ENCODE peak calls at places on chromosomes 11 and 22, in nine cellular contexts. H, L, D, G, X, T, C, O and Y are unnamed samples.

GRCh38 chr11:79940976-79941735 is 500.3 kb upstream of the TENM4 start:
- DNase-seq in H (no peak), O (no peak), D (no peak), G (no peak), X (no peak), T (no peak), C (no peak), L (peak; percentile 82), Y (no peak)

GRCh38 chr22:23913306-23913660 is 19.1 kb downstream of the MIF start:
- DNase-seq in C (no peak), G (no peak), D (no peak), L (no peak), H (no peak), T (no peak), X (no peak), O (peak; percentile 78), Y (no peak)

GRCh38 chr22:41048791-41049717 is 43.3 kb upstream of the EP300 start:
- DNase-seq in H (no peak), C (peak; percentile 60), L (peak; percentile 80), T (peak; percentile 46), G (peak; percentile 27), D (peak; percentile 76), O (no peak), X (no peak), Y (peak; percentile 97)

GRCh38 chr11:62137276-62137861 is 13.6 kb downstream of the INCENP start:
- DNase-seq in H (no peak), L (no peak), O (no peak), G (no peak), C (no peak), T (peak; percentile 37), X (no peak), D (no peak), Y (no peak)

GRCh38 chr11:86395061-86395551 is 20.4 kb downstream of the CCDC81 start:
- DNase-seq in X (no peak), T (no peak), C (no peak), D (no peak), G (peak; percentile 42), H (no peak), O (no peak), L (peak; percentile 34), Y (peak; percentile 49)

GRCh38 chr11:120801801-120802689 is 221.9 kb upstream of the TBCEL start:
- DNase-seq in T (peak; percentile 83), H (peak; percentile 32), X (peak; percentile 19), G (peak; percentile 60), O (peak; percentile 74), D (peak; percentile 44), C (no peak), L (peak; percentile 50), Y (peak; percentile 56)

GRCh38 chr11:126341760-126342161 is 13.7 kb upstream of the ST3GAL4 start:
- DNase-seq in L (peak; percentile 71), H (no peak), C (no peak), D (no peak), X (no peak), T (no peak), O (no peak), G (peak; percentile 58), Y (peak; percentile 87)

GRCh38 chr11:11345099-11345498 is 8.0 kb downstream of the CSNK2A3 start:
- DNase-seq in C (peak; percentile 74), O (no peak), X (no peak), L (no peak), T (no peak), D (no peak), H (no peak), G (no peak), Y (no peak)

GRCh38 chr22:19641254-19641982 is 72.9 kb upstream of the SEPTIN5 start:
- DNase-seq in X (no peak), C (no peak), H (peak; percentile 19), L (no peak), T (peak; percentile 3), G (peak; percentile 94), D (no peak), O (no peak), Y (peak; percentile 17)

GRCh38 chr11:50298182-50298988 is 265.7 kb downstream of the OR4C45 start:
- DNase-seq in O (no peak), D (no peak), L (no peak), X (no peak), G (peak; percentile 85), H (no peak), T (peak; percentile 85), C (no peak), Y (peak; percentile 91)

GRCh38 chr22:49368976-49369725 is 458.5 kb downstream of the BRD1 start:
- DNase-seq in O (no peak), H (no peak), T (peak; percentile 70), D (no peak), L (no peak), G (peak; percentile 61), C (peak; percentile 34), X (no peak), Y (no peak)

GRCh38 chr22:22866381-22867111 is 21.1 kb upstream of the IGLL5 start:
- DNase-seq in H (no peak), T (no peak), O (no peak), C (no peak), L (no peak), D (no peak), X (no peak), G (no peak), Y (no peak)

GRCh38 chr22:22867996-22868715 is 19.5 kb upstream of the IGLL5 start:
- DNase-seq in T (no peak), X (no peak), G (no peak), H (no peak), O (no peak), D (no peak), L (no peak), C (no peak), Y (no peak)

GRCh38 chr22:22870577-22871398 is 16.8 kb upstream of the IGLL5 start:
- DNase-seq in C (no peak), T (no peak), L (no peak), G (peak; percentile 66), D (no peak), X (no peak), H (no peak), O (peak; percentile 46), Y (no peak)

GRCh38 chr22:22872722-22873708 is 14.6 kb upstream of the IGLL5 start:
- DNase-seq in L (no peak), C (no peak), T (no peak), O (no peak), H (no peak), X (no peak), G (no peak), D (no peak), Y (no peak)

GRCh38 chr22:22871536-22872278 is 15.9 kb upstream of the IGLL5 start:
- DNase-seq in H (no peak), G (no peak), O (no peak), L (no peak), T (no peak), D (no peak), X (no peak), C (no peak), Y (no peak)
- H3K4me3 ChIP-seq in H (no peak overlapping the region), G (no peak overlapping the region), O (no peak overlapping the region), L (no peak overlapping the region), T (no peak overlapping the region), D (no peak overlapping the region), X (no peak overlapping the region), C (no peak overlapping the region), Y (no peak overlapping the region)

DNA sequence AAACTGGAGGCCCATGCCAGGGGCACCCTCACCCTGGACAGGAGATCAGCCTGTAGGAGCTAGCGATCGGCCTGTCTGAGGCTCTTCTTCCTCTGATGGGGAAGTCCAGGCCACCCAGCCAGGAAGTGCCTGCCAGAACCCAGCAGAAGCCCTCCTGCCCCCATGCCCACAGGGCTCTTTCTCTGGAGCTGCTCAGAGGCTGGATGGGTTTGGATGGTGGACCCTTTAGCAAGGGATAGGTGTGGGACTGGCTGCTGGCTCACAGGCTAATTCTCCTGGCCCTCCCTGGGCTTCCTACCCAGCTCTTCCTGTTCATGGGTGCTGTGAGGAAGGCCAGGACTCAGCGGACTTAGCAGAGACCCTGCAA is 7.7 kb downstream of the FXYD2 start:
- DNase-seq in L (no peak), C (no peak), H (no peak), G (no peak), O (peak; percentile 64), D (no peak), X (no peak), T (no peak), Y (no peak)
- H3K4me3 ChIP-seq in L (no peak overlapping the region), C (no peak overlapping the region), H (no peak overlapping the region), G (no peak overlapping the region), O (peak overlapping the region; percentile 56), D (peak overlapping the region; percentile 36), X (no peak overlapping the region), T (no peak overlapping the region), Y (no peak overlapping the region)

GRCh38 chr11:22582011-22582410 is 43.6 kb downstream of the FANCF start:
- DNase-seq in G (no peak), L (no peak), H (no peak), T (no peak), X (no peak), C (no peak), O (no peak), D (no peak), Y (no peak)
- H3K4me3 ChIP-seq in G (no peak overlapping the region), L (no peak overlapping the region), H (no peak overlapping the region), T (no peak overlapping the region), X (no peak overlapping the region), C (no peak overlapping the region), O (no peak overlapping the region), D (no peak overlapping the region), Y (no peak overlapping the region)

DNA sequence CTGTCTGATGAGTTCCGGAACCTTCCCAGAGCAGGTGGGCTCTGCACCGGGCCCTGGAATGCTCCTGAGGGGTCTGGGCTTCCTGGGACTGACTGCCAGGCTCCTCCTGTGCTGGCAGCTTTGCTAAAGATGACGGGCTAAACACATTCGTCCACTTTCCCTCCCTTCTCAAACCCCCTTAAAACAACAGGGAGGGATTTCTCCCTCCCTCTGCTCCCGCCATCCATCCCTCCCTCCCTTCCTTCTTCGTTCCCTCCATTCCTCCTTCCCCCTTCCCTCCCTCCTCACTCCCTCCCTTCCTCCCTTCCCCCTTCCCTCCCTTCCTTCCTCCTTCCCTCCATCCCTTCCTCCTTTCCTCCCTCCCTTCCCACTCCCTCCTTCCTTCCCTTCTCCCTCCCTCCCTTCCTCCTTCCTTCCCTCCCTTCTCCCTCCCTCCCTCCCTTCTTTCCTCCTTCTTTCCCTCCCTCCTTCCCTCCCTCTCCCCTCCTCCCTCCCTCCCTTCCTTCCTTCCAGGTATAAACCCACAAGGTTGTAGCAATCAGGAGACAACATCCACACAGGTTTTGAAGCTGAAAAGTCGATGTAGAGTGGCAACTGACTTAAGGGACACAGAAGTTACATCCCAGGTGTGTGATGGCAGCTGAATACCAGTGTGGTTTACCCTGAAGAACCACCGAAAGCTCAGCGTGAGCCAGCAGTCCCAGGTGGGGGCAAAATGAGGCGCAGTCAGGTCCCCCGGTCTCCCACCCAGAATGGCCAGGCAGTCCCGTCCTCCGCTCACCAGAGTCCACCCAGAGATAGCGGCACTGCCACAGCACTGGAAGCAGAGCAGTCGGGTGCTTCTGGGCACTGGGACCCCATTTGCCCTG is 18.7 kb upstream of the MGAT3 start:
- DNase-seq in G (no peak), D (no peak), H (no peak), O (peak; percentile 61), X (no peak), C (no peak), T (no peak), L (no peak), Y (no peak)
- H3K4me3 ChIP-seq in G (no peak overlapping the region), D (peak overlapping the region; percentile 34), H (no peak overlapping the region), O (peak overlapping the region; percentile 1), X (no peak overlapping the region), C (no peak overlapping the region), T (no peak overlapping the region), L (no peak overlapping the region), Y (no peak overlapping the region)

GRCh38 chr11:47258317-47258902 is 614 bp downstream of the NR1H3 start:
- DNase-seq in O (no peak), D (no peak), T (no peak), H (no peak), L (no peak), G (peak; percentile 48), X (no peak), C (no peak), Y (no peak)
- H3K4me3 ChIP-seq in O (no peak overlapping the region), D (peak overlapping the region; percentile 50), T (no peak overlapping the region), H (no peak overlapping the region), L (no peak overlapping the region), G (peak overlapping the region; percentile 28), X (no peak overlapping the region), C (peak overlapping the region; percentile 10), Y (peak overlapping the region; percentile 61)

GRCh38 chr11:102322560-102322959 is 5.3 kb downstream of the BIRC3 start:
- DNase-seq in G (no peak), C (no peak), X (no peak), D (no peak), L (no peak), O (peak; percentile 47), H (no peak), T (no peak), Y (no peak)
- H3K4me3 ChIP-seq in G (no peak overlapping the region), C (no peak overlapping the region), X (peak overlapping the region; percentile 27), D (no peak overlapping the region), L (no peak overlapping the region), O (peak overlapping the region; percentile 68), H (no peak overlapping the region), T (no peak overlapping the region), Y (no peak overlapping the region)